ENCODE peak calls at places on chromosomes 2 and 18, in six cellular contexts. E is tibial nerve, X is H1, L is endodermal cell, K is hepatocyte, D is lower lobe of right lung. I is an unnamed sample. For H3K27me3, the result is how much of the 10 kb centered on the place peaks cover.

GRCh38 chr2:45134726-45135125 is 125.5 kb upstream of the SIX2 start:
- DNase-seq in K (no peak), E (peak), L (no peak), X (no peak), D (no peak), I (no peak)

GRCh38 chr18:63439334-63439733 is 17.1 kb upstream of the VPS4B start:
- DNase-seq in E (peak), K (peak), D (no peak), L (peak), X (peak), I (peak)

GRCh38 chr18:35522130-35522959 is 24.6 kb upstream of the INO80C start:
- DNase-seq in K (no peak), L (no peak), X (no peak), E (no peak), D (no peak), I (no peak)

GRCh38 chr18:4636957-4637356 is 181.8 kb upstream of the DLGAP1 start:
- DNase-seq in X (no peak), L (no peak), K (no peak), E (no peak), D (no peak), I (no peak)

GRCh38 chr18:12256946-12257345 is 2.8 kb downstream of the CIDEA start:
- DNase-seq in D (no peak), L (no peak), E (no peak), X (no peak), K (no peak), I (no peak)

GRCh38 chr2:240252872-240253511 is 112.5 kb upstream of the OTOS start:
- DNase-seq in E (no peak), X (no peak), D (peak), L (no peak), K (no peak), I (no peak)

GRCh38 chr2:85804583-85804982 is 50.8 kb downstream of the ATOH8 start:
- DNase-seq in K (no peak), L (no peak), D (no peak), E (no peak), X (no peak), I (peak)

GRCh38 chr2:103959174-103960125 is 894.5 kb upstream of the POU3F3 start:
- DNase-seq in K (peak), L (peak), D (no peak), E (peak), X (peak), I (no peak)

GRCh38 chr18:35110554-35111058 is 69.4 kb downstream of the MAPRE2 start:
- DNase-seq in D (no peak), E (no peak), X (no peak), L (no peak), K (no peak), I (no peak)

GRCh38 chr2:86038291-86039081 is 67.2 kb downstream of the POLR1A start:
- DNase-seq in K (no peak), X (no peak), L (no peak), E (peak), D (no peak), I (peak)

GRCh38 chr2:144517825-144518699 is 1.9 kb downstream of the ZEB2 start:
- DNase-seq in E (peak), D (no peak), L (peak), K (no peak), X (no peak), I (no peak)

GRCh38 chr18:59918320-59918755 is 18.5 kb downstream of the PMAIP1 start:
- DNase-seq in X (no peak), E (no peak), L (no peak), K (peak), D (peak), I (no peak)

GRCh38 chr18:62834715-62835114 is 119.4 kb downstream of the PHLPP1 start:
- DNase-seq in D (no peak), E (no peak), L (no peak), K (no peak), X (no peak), I (no peak)

GRCh38 chr2:150332378-150332777 is 155.1 kb downstream of the RND3 start:
- DNase-seq in D (no peak), E (no peak), X (no peak), L (no peak), K (no peak), I (no peak)

GRCh38 chr18:46385124-46385523 is 271.9 kb downstream of the LOXHD1 start:
- DNase-seq in D (no peak), E (no peak), L (no peak), K (no peak), X (no peak), I (no peak)

DNA sequence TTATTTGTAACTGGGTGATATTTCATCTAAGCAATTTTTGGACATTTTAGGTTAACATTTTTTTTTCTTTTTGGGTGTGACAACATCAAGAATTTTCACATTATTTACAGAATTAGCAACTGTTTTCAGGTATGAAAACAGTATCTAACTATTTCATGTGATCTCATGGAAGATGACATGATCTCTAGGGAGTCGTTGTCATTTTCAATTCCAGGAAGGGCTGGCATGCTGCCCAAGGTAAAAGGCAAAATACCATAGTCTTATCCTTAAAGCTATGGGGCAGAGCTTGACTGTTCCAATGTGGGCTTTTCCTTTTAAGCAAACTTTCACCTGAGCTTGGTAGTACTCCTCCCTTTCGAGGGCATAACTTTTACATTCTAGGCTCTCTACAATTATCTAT is 443.7 kb downstream of the DSEL start:
- DNase-seq in K (peak), D (no peak), E (no peak), X (no peak), L (no peak), I (no peak)
- H3K27me3 ChIP-seq in K (under half), D (under half), E (under half), X (under half), L (under half), I (under half)

GRCh38 chr2:120511546-120512320 is 165.8 kb downstream of the INHBB start:
- DNase-seq in D (no peak), K (no peak), E (no peak), L (peak), X (no peak), I (no peak)

GRCh38 chr2:120509991-120510735 is 164.2 kb downstream of the INHBB start:
- DNase-seq in X (no peak), E (no peak), K (no peak), L (no peak), D (no peak), I (no peak)

GRCh38 chr2:120510751-120511395 is 164.9 kb downstream of the INHBB start:
- DNase-seq in E (no peak), X (no peak), L (no peak), K (no peak), D (no peak), I (no peak)

GRCh38 chr2:120513776-120514357 is 167.9 kb downstream of the INHBB start:
- DNase-seq in X (no peak), E (no peak), K (no peak), D (no peak), L (no peak), I (no peak)

DNA sequence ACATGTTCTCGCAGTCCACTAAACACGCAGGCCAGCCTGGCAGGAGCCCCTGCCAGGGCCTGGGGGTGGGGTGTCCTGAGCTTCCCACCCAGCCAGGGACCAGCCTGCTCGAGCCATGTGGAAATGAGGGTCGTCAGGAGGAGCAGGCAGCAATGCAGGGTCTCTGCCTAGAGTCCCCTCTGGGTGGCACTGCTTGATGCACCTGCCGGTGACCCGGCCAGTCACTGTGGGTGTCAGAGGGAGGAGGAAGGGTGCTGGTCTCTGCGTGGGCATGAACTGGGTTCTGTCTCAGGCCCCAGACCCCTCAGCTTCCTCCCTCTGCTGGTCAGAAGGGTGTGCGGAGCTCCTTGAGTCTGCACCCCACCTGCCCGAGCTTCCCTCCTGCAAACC is 166.4 kb downstream of the INHBB start:
- DNase-seq in D (no peak), E (no peak), K (no peak), L (no peak), X (no peak), I (no peak)
- TF ChIP-seq CTCF in D (no peak), E (no peak), K (no peak), L (peak), X (peak), I (no peak)

GRCh38 chr2:98846041-98846440 is 90.0 kb downstream of the CRACDL start:
- DNase-seq in X (no peak), K (no peak), D (no peak), E (no peak), L (no peak), I (no peak)
- H3K27me3 ChIP-seq in X (under half), K (under half), D (under half), E (under half), L (under half), I (under half)

GRCh38 chr2:12227941-12228608 is 481.6 kb downstream of the LPIN1 start:
- DNase-seq in E (no peak), D (no peak), X (no peak), L (no peak), K (no peak), I (no peak)
- TF ChIP-seq CTCF in E (no peak), D (no peak), X (no peak), L (no peak), K (no peak), I (no peak)

DNA sequence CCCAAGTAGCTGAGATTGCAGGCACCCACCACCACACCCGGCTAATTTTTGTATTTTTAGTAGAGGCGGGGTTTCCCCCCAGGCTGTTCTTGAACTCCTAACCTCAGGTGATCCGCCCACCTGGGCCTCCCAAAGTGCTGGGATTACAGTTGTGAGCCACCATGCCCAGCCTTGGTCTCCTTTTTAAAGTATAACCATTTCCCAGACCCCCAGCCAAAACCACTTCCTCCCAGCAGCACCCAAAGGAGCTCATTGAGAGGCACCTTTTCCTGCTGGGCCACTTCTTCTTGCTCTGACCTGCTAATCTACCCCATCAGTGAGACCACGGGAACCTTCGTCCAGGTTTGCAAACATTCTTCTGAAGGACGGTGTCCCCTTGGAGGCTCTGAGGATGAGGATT is 69.9 kb downstream of the INPP5D start:
- DNase-seq in K (no peak), D (no peak), L (no peak), E (no peak), X (no peak), I (no peak)
- H3K27me3 ChIP-seq in K (under half), D (under half), L (under half), E (under half), X (under half), I (under half)

DNA sequence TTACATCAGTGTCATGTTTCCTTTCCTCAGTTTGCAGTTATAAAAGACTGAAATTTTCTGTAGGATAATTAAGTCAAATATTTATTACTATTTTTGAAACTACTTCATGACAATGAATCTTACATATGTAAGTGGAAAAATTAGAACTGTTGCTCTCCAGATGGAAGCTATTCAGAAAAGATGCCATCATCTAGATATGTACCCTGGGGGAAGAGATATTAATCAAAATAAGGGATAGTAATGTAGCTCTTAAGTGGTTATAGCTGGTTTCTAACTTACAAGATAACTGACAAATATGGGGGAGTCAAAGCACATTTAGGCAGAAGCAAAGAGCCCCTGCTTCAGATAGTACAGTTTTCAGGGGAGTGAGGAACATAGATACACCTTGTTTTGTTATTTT is 38.1 kb upstream of the PAX3 start:
- DNase-seq in L (no peak), D (no peak), X (no peak), K (no peak), E (no peak), I (no peak)
- TF ChIP-seq CTCF in L (no peak), D (no peak), X (no peak), K (no peak), E (no peak), I (no peak)

GRCh38 chr2:176172748-176173586 is 15.5 kb upstream of the HOXD1 start:
- DNase-seq in D (no peak), L (no peak), E (no peak), X (no peak), K (no peak), I (no peak)
- H3K27me3 ChIP-seq in D (half or more), L (half or more), E (under half), X (half or more), K (half or more), I (under half)

GRCh38 chr2:174036825-174037224 is 71.7 kb upstream of the SP3 start:
- DNase-seq in D (no peak), E (no peak), L (no peak), X (no peak), K (no peak), I (no peak)

GRCh38 chr2:174033163-174033550 is 68.0 kb upstream of the SP3 start:
- DNase-seq in K (no peak), E (no peak), D (no peak), X (no peak), L (no peak), I (no peak)

GRCh38 chr2:174038472-174038871 is 73.3 kb upstream of the SP3 start:
- DNase-seq in E (no peak), X (no peak), K (no peak), D (no peak), L (no peak), I (no peak)

GRCh38 chr2:174035117-174035516 is 69.9 kb upstream of the SP3 start:
- DNase-seq in L (no peak), D (no peak), X (no peak), E (no peak), K (no peak), I (no peak)

DNA sequence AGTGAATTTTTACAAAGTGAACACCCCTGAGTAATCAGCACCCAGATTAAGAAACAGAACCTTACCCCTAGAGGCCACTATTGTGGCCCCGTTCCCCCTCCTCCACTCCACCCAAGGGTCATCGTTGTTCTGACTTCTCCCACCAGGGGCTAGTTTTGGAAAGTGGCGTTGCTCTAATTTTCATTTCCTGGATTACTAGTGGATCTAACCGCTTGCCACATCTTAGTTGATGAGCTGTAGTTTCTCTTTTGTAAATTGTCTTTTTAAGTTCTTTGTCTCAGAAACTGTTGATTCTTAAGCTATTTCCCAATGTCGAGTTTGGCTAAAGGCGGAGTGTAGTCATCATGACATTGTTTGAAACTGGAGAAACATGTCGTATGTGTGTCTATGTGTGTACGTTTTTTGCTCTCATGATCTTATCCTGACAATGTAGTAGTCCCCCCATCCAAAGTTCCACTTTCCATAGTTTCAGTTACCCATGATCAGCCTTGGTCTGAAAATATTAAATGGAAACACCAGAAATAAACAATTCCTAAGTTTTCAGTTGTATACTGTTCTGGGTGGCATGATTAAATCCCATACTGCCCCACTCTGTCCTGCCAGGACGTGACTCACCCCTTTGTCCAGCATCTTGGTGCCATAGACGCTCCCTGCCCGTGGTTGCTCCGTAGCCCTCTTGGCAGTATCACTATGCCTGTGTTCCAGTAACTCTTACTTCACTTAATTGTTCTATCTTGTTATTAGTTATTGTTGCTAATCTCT is 71.0 kb upstream of the SP3 start:
- DNase-seq in X (no peak), K (no peak), L (no peak), E (no peak), D (no peak), I (no peak)
- TF ChIP-seq CTCF in X (peak), K (no peak), L (peak), E (no peak), D (peak), I (no peak)

DNA sequence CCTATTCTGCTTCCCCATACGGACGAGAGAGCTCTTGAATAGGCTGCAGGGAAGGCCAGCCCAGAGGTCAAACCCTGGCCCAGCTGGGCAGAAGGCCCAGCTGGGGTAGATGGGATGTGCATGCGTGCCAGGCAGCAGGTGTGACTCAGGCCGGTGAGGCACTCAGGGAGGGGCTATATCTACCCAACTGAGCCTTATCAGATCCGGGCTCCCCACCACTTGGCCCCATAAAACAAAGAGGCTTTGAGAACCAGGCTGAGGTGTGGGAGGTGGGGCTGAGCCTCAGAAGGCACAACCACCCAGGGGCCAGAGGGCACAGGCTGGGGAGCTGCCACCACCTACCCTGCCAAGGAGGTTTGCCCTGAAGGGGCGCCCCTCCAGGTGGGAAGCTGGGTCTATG is 8.0 kb upstream of the CFAP65 start:
- DNase-seq in K (no peak), D (no peak), L (no peak), X (no peak), E (no peak), I (no peak)
- H3K27me3 ChIP-seq in K (under half), D (under half), L (half or more), X (under half), E (under half), I (under half)

GRCh38 chr2:6791682-6792081 is 74.0 kb downstream of the CMPK2 start:
- DNase-seq in X (no peak), D (no peak), K (no peak), L (peak), E (no peak), I (no peak)
- TF ChIP-seq CTCF in X (peak), D (no peak), K (no peak), L (peak), E (no peak), I (no peak)